ENCODE peak calls at places on chromosome 21, in five cellular contexts. O is left cardiac atrium, P is germinal center, X is choroid plexus epithelial cell, V is EL. Z is an unnamed sample.

GRCh38 chr21:42665484-42665883 is 12.1 kb downstream of the PDE9A start:
- DNase-seq in O (no peak), P (no peak), X (no peak), V (no peak), Z (no peak)

GRCh38 chr21:39452207-39452964 is 616 bp downstream of the SH3BGR start:
- DNase-seq in O (no peak), P (no peak), X (peak), V (peak), Z (no peak)

GRCh38 chr21:25903599-25903998 is 168.8 kb downstream of the GABPA start:
- DNase-seq in O (no peak), P (no peak), X (no peak), V (no peak), Z (no peak)

GRCh38 chr21:34009193-34009592 is 64.2 kb upstream of the MRPS6 start:
- DNase-seq in O (no peak), P (no peak), X (no peak), V (no peak), Z (no peak)

GRCh38 chr21:36113647-36114428 is 21.0 kb upstream of the CBR3 start:
- DNase-seq in O (no peak), P (no peak), X (no peak), V (no peak), Z (no peak)

GRCh38 chr21:42777757-42778344 is 101.5 kb downstream of the WDR4 start:
- DNase-seq in O (no peak), P (peak), X (peak), V (no peak), Z (peak)

GRCh38 chr21:18155508-18156193 is 89.0 kb upstream of the CHODL start:
- DNase-seq in O (no peak), P (no peak), X (peak), V (no peak), Z (no peak)

GRCh38 chr21:32991299-32991850 is 34.4 kb upstream of the OLIG2 start:
- DNase-seq in O (no peak), P (no peak), X (no peak), V (no peak), Z (no peak)

GRCh38 chr21:15964181-15964855 is 234.5 kb downstream of the USP25 start:
- DNase-seq in O (no peak), P (no peak), X (no peak), V (no peak), Z (no peak)

GRCh38 chr21:15894596-15894995 is 164.8 kb downstream of the USP25 start:
- DNase-seq in O (no peak), P (no peak), X (peak), V (peak), Z (no peak)

GRCh38 chr21:32940079-32941014 is 85.4 kb upstream of the OLIG2 start:
- DNase-seq in O (peak), P (peak), X (peak), V (peak), Z (no peak)

GRCh38 chr21:31397515-31397926 is 53.5 kb upstream of the TIAM1 start:
- DNase-seq in O (no peak), P (no peak), X (no peak), V (no peak), Z (no peak)

GRCh38 chr21:36122977-36123376 is 11.9 kb upstream of the CBR3 start:
- DNase-seq in O (no peak), P (no peak), X (peak), V (no peak), Z (no peak)

GRCh38 chr21:34536311-34536710 is 24.3 kb upstream of the KCNE1 start:
- DNase-seq in O (no peak), P (no peak), X (no peak), V (no peak), Z (no peak)

GRCh38 chr21:28269173-28269572 is 723.5 kb downstream of the LTN1 start:
- DNase-seq in O (no peak), P (no peak), X (no peak), V (no peak), Z (no peak)

GRCh38 chr21:33947451-33948095 is 32.0 kb upstream of the ATP5PO start:
- DNase-seq in O (peak), P (no peak), X (peak), V (peak), Z (peak)

Z was measured in Right ventricle myocardium superior.